ENCODE peak calls at places on chromosomes 3 and 15, in six cellular contexts. One of them, this sample, is unnamed.

GRCh38 chr3:66763294-66763693 is 234.8 kb upstream of the KBTBD8 start:
- DNase-seq in PC-9: no peak
- DNase-seq in cardiac fibroblast: peak
- DNase-seq in uterus: peak
- DNase-seq in fibroblast of the aortic adventitia: peak
- DNase-seq in AG04450: peak
- DNase-seq in this sample: no peak

GRCh38 chr15:25886498-25887140 is 23.5 kb upstream of the ATP10A start:
- DNase-seq in PC-9: no peak
- DNase-seq in cardiac fibroblast: no peak
- DNase-seq in uterus: no peak
- DNase-seq in fibroblast of the aortic adventitia: peak
- DNase-seq in AG04450: no peak
- DNase-seq in this sample: no peak

GRCh38 chr3:15488002-15488401 is 33.5 kb downstream of the COLQ start:
- DNase-seq in PC-9: no peak
- DNase-seq in cardiac fibroblast: no peak
- DNase-seq in uterus: no peak
- DNase-seq in fibroblast of the aortic adventitia: no peak
- DNase-seq in AG04450: no peak
- DNase-seq in this sample: no peak

GRCh38 chr3:178562869-178563232 is 26.6 kb downstream of the KCNMB2 start:
- DNase-seq in PC-9: no peak
- DNase-seq in cardiac fibroblast: peak
- DNase-seq in uterus: no peak
- DNase-seq in fibroblast of the aortic adventitia: no peak
- DNase-seq in AG04450: no peak
- DNase-seq in this sample: peak

GRCh38 chr3:197960694-197961581 is 921 bp downstream of the LMLN start:
- DNase-seq in PC-9: no peak
- DNase-seq in cardiac fibroblast: peak
- DNase-seq in uterus: no peak
- DNase-seq in fibroblast of the aortic adventitia: peak
- DNase-seq in AG04450: no peak
- DNase-seq in this sample: no peak

GRCh38 chr3:192637803-192638202 is 89.5 kb downstream of the FGF12 start:
- DNase-seq in PC-9: no peak
- DNase-seq in cardiac fibroblast: no peak
- DNase-seq in uterus: no peak
- DNase-seq in fibroblast of the aortic adventitia: no peak
- DNase-seq in AG04450: no peak
- DNase-seq in this sample: no peak

GRCh38 chr3:19662516-19662915 is 271.5 kb downstream of the EFHB start:
- DNase-seq in PC-9: no peak
- DNase-seq in cardiac fibroblast: no peak
- DNase-seq in uterus: no peak
- DNase-seq in fibroblast of the aortic adventitia: no peak
- DNase-seq in AG04450: no peak
- DNase-seq in this sample: no peak

GRCh38 chr15:50886611-50887350 is 21.7 kb upstream of the AP4E1 start:
- DNase-seq in PC-9: no peak
- DNase-seq in cardiac fibroblast: peak
- DNase-seq in uterus: no peak
- DNase-seq in fibroblast of the aortic adventitia: no peak
- DNase-seq in AG04450: no peak
- DNase-seq in this sample: no peak

GRCh38 chr3:149174901-149175300 is 45.5 kb downstream of the HPS3 start:
- DNase-seq in PC-9: no peak
- DNase-seq in cardiac fibroblast: no peak
- DNase-seq in uterus: no peak
- DNase-seq in fibroblast of the aortic adventitia: no peak
- DNase-seq in AG04450: no peak
- DNase-seq in this sample: peak

GRCh38 chr15:48811325-48811938 is 563 bp upstream of the CEP152 start:
- DNase-seq in PC-9: no peak
- DNase-seq in cardiac fibroblast: no peak
- DNase-seq in uterus: no peak
- DNase-seq in fibroblast of the aortic adventitia: no peak
- DNase-seq in AG04450: no peak
- DNase-seq in this sample: no peak

GRCh38 chr3:11240496-11240895 is 31.7 kb upstream of the ATG7 start:
- DNase-seq in PC-9: no peak
- DNase-seq in cardiac fibroblast: no peak
- DNase-seq in uterus: no peak
- DNase-seq in fibroblast of the aortic adventitia: no peak
- DNase-seq in AG04450: no peak
- DNase-seq in this sample: no peak

GRCh38 chr15:96849501-96849900 is 519.0 kb downstream of the NR2F2 start:
- DNase-seq in PC-9: no peak
- DNase-seq in cardiac fibroblast: peak
- DNase-seq in uterus: no peak
- DNase-seq in fibroblast of the aortic adventitia: peak
- DNase-seq in AG04450: peak
- DNase-seq in this sample: no peak

GRCh38 chr3:24220859-24221657 is 273.6 kb downstream of the THRB start:
- DNase-seq in PC-9: peak
- DNase-seq in cardiac fibroblast: peak
- DNase-seq in uterus: peak
- DNase-seq in fibroblast of the aortic adventitia: peak
- DNase-seq in AG04450: peak
- DNase-seq in this sample: peak

GRCh38 chr3:127819656-127820055 is 2.7 kb downstream of the MGLL start:
- DNase-seq in PC-9: no peak
- DNase-seq in cardiac fibroblast: no peak
- DNase-seq in uterus: no peak
- DNase-seq in fibroblast of the aortic adventitia: no peak
- DNase-seq in AG04450: no peak
- DNase-seq in this sample: no peak

GRCh38 chr3:3862534-3862933 is 63.3 kb downstream of the LRRN1 start:
- DNase-seq in PC-9: no peak
- DNase-seq in cardiac fibroblast: no peak
- DNase-seq in uterus: no peak
- DNase-seq in fibroblast of the aortic adventitia: no peak
- DNase-seq in AG04450: no peak
- DNase-seq in this sample: no peak
- TF ChIP-seq CTCF in PC-9: no peak
- TF ChIP-seq CTCF in cardiac fibroblast: no peak
- TF ChIP-seq CTCF in uterus: no peak
- TF ChIP-seq CTCF in fibroblast of the aortic adventitia: no peak
- TF ChIP-seq CTCF in AG04450: no peak
- TF ChIP-seq CTCF in this sample: no peak

DNA sequence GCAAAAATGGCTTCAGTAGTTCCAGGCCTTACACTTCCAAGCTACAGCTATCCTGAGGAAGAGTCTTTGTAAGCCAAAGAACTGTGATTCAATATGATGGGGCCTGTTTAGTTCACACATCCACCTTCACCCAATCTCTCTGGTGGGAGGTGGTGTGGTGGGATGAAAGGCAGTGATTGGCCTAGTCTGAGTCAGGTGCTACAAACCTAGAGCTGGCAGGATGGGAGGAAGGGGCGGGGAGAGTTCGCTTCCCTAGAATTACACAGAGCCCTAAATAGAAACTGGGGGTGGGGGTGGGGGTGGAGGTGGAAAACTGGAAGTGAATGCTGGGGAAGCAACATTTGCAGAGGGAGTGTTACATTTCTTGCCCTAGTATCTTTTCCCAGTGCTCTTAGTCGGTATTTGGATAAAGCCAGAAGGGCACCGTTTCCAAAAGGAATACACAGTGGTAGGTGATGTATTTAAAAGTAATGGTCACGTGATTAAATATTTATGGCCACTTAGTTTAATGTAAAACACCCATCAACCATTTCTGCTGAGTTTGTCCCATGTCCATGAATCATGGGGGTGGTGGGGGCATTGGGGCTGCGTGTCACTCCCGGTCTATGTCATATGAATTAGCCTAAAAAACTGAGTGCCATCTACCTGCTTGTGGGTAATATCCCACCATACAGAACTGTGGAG is 247.6 kb upstream of the PROK2 start:
- DNase-seq in PC-9: no peak
- DNase-seq in cardiac fibroblast: no peak
- DNase-seq in uterus: no peak
- DNase-seq in fibroblast of the aortic adventitia: no peak
- DNase-seq in AG04450: no peak
- DNase-seq in this sample: no peak
- H3K4me3 ChIP-seq in PC-9: no peak
- H3K4me3 ChIP-seq in cardiac fibroblast: no peak
- H3K4me3 ChIP-seq in uterus: no peak
- H3K4me3 ChIP-seq in fibroblast of the aortic adventitia: no peak
- H3K4me3 ChIP-seq in AG04450: no peak
- H3K4me3 ChIP-seq in this sample: no peak

GRCh38 chr3:140311428-140311827 is 366.4 kb upstream of the TRIM42 start:
- DNase-seq in PC-9: no peak
- DNase-seq in cardiac fibroblast: no peak
- DNase-seq in uterus: no peak
- DNase-seq in fibroblast of the aortic adventitia: no peak
- DNase-seq in AG04450: no peak
- DNase-seq in this sample: no peak
- TF ChIP-seq CTCF in PC-9: no peak
- TF ChIP-seq CTCF in cardiac fibroblast: no peak
- TF ChIP-seq CTCF in uterus: no peak
- TF ChIP-seq CTCF in fibroblast of the aortic adventitia: no peak
- TF ChIP-seq CTCF in AG04450: no peak
- TF ChIP-seq CTCF in this sample: no peak

GRCh38 chr15:61398310-61398709 is 169.2 kb upstream of the RORA start:
- DNase-seq in PC-9: no peak
- DNase-seq in cardiac fibroblast: no peak
- DNase-seq in uterus: no peak
- DNase-seq in fibroblast of the aortic adventitia: no peak
- DNase-seq in AG04450: no peak
- DNase-seq in this sample: no peak

GRCh38 chr15:61393524-61393923 is 164.4 kb upstream of the RORA start:
- DNase-seq in PC-9: no peak
- DNase-seq in cardiac fibroblast: no peak
- DNase-seq in uterus: no peak
- DNase-seq in fibroblast of the aortic adventitia: no peak
- DNase-seq in AG04450: no peak
- DNase-seq in this sample: no peak

GRCh38 chr15:61396235-61396927 is 167.3 kb upstream of the RORA start:
- DNase-seq in PC-9: no peak
- DNase-seq in cardiac fibroblast: no peak
- DNase-seq in uterus: no peak
- DNase-seq in fibroblast of the aortic adventitia: no peak
- DNase-seq in AG04450: no peak
- DNase-seq in this sample: no peak

GRCh38 chr15:61390138-61390537 is 161.0 kb upstream of the RORA start:
- DNase-seq in PC-9: no peak
- DNase-seq in cardiac fibroblast: peak
- DNase-seq in uterus: no peak
- DNase-seq in fibroblast of the aortic adventitia: no peak
- DNase-seq in AG04450: no peak
- DNase-seq in this sample: peak

DNA sequence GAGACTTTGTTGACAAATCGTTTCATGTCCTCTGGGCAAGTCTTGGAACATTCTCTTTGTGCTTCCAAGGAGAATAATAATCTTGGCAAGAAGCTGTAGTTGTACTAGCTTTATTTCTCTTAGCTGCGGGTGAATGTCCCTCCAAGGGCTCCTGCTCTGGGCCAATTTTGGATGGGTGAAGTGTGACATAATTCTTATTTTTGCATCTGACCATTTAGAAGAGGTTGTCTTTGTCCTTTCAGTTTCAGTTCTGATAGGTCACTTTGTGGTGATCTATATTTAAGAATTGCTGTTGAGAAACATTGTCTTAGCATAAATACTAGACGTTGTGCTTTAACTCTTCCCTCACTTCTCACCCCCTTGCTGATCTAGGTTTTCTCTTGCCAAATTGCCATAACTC is 164.8 kb upstream of the RORA start:
- DNase-seq in PC-9: no peak
- DNase-seq in cardiac fibroblast: peak
- DNase-seq in uterus: no peak
- DNase-seq in fibroblast of the aortic adventitia: no peak
- DNase-seq in AG04450: no peak
- DNase-seq in this sample: peak
- H3K4me3 ChIP-seq in PC-9: no peak
- H3K4me3 ChIP-seq in cardiac fibroblast: no peak
- H3K4me3 ChIP-seq in uterus: no peak
- H3K4me3 ChIP-seq in fibroblast of the aortic adventitia: no peak
- H3K4me3 ChIP-seq in AG04450: no peak
- H3K4me3 ChIP-seq in this sample: no peak

GRCh38 chr15:39426552-39427532 is 154.0 kb upstream of the THBS1 start:
- DNase-seq in PC-9: no peak
- DNase-seq in cardiac fibroblast: peak
- DNase-seq in uterus: no peak
- DNase-seq in fibroblast of the aortic adventitia: peak
- DNase-seq in AG04450: no peak
- DNase-seq in this sample: peak
- TF ChIP-seq CTCF in PC-9: no peak
- TF ChIP-seq CTCF in cardiac fibroblast: no peak
- TF ChIP-seq CTCF in uterus: no peak
- TF ChIP-seq CTCF in fibroblast of the aortic adventitia: no peak
- TF ChIP-seq CTCF in AG04450: no peak
- TF ChIP-seq CTCF in this sample: no peak

This sample was measured in GM12865.